ENCODE peak calls at places on chromosomes 3 and 15, in nine cellular contexts. One of them, this sample, is unnamed.

GRCh38 chr3:134035836-134036235 is 6.1 kb upstream of the SLCO2A1 start:
- DNase-seq in brain microvascular endothelial cell: no peak
- DNase-seq in pancreas: no peak
- DNase-seq in OCI-LY7: no peak
- DNase-seq in small intestine: no peak
- DNase-seq in GM23248: no peak
- DNase-seq in body of pancreas: no peak
- DNase-seq in IMR-90: no peak
- DNase-seq in lower lobe of right lung: no peak
- DNase-seq in this sample: no peak

GRCh38 chr3:32956750-32957570 is 5.5 kb downstream of the CCR4 start:
- DNase-seq in brain microvascular endothelial cell: no peak
- DNase-seq in pancreas: no peak
- DNase-seq in OCI-LY7: no peak
- DNase-seq in small intestine: no peak
- DNase-seq in GM23248: no peak
- DNase-seq in body of pancreas: no peak
- DNase-seq in IMR-90: peak
- DNase-seq in lower lobe of right lung: no peak
- DNase-seq in this sample: no peak

GRCh38 chr3:88059380-88060160 is 515 bp downstream of the ZNF654 start:
- DNase-seq in brain microvascular endothelial cell: no peak
- DNase-seq in pancreas: peak
- DNase-seq in OCI-LY7: no peak
- DNase-seq in small intestine: no peak
- DNase-seq in GM23248: peak
- DNase-seq in body of pancreas: peak
- DNase-seq in IMR-90: no peak
- DNase-seq in lower lobe of right lung: no peak
- DNase-seq in this sample: peak

GRCh38 chr3:132461544-132461943 is 44.2 kb downstream of the DNAJC13 start:
- DNase-seq in brain microvascular endothelial cell: no peak
- DNase-seq in pancreas: no peak
- DNase-seq in OCI-LY7: no peak
- DNase-seq in small intestine: no peak
- DNase-seq in GM23248: no peak
- DNase-seq in body of pancreas: no peak
- DNase-seq in IMR-90: peak
- DNase-seq in lower lobe of right lung: no peak
- DNase-seq in this sample: no peak

GRCh38 chr3:187069857-187070516 is 69.3 kb downstream of the RPL39L start:
- DNase-seq in brain microvascular endothelial cell: no peak
- DNase-seq in pancreas: no peak
- DNase-seq in OCI-LY7: no peak
- DNase-seq in small intestine: no peak
- DNase-seq in GM23248: no peak
- DNase-seq in body of pancreas: no peak
- DNase-seq in IMR-90: peak
- DNase-seq in lower lobe of right lung: no peak
- DNase-seq in this sample: no peak

GRCh38 chr3:123367467-123368154 is 81.3 kb downstream of the ADCY5 start:
- DNase-seq in brain microvascular endothelial cell: no peak
- DNase-seq in pancreas: no peak
- DNase-seq in OCI-LY7: no peak
- DNase-seq in small intestine: no peak
- DNase-seq in GM23248: no peak
- DNase-seq in body of pancreas: no peak
- DNase-seq in IMR-90: no peak
- DNase-seq in lower lobe of right lung: no peak
- DNase-seq in this sample: no peak

GRCh38 chr15:70264014-70264492 is 166.3 kb upstream of the TLE3 start:
- DNase-seq in brain microvascular endothelial cell: no peak
- DNase-seq in pancreas: no peak
- DNase-seq in OCI-LY7: no peak
- DNase-seq in small intestine: no peak
- DNase-seq in GM23248: peak
- DNase-seq in body of pancreas: no peak
- DNase-seq in IMR-90: no peak
- DNase-seq in lower lobe of right lung: no peak
- DNase-seq in this sample: peak

GRCh38 chr3:25603703-25604102 is 61.0 kb downstream of the TOP2B start:
- DNase-seq in brain microvascular endothelial cell: peak
- DNase-seq in pancreas: no peak
- DNase-seq in OCI-LY7: no peak
- DNase-seq in small intestine: no peak
- DNase-seq in GM23248: peak
- DNase-seq in body of pancreas: no peak
- DNase-seq in IMR-90: no peak
- DNase-seq in lower lobe of right lung: no peak
- DNase-seq in this sample: no peak

GRCh38 chr15:70121656-70122297 is 24.1 kb upstream of the TLE3 start:
- DNase-seq in brain microvascular endothelial cell: peak
- DNase-seq in pancreas: no peak
- DNase-seq in OCI-LY7: no peak
- DNase-seq in small intestine: no peak
- DNase-seq in GM23248: peak
- DNase-seq in body of pancreas: peak
- DNase-seq in IMR-90: peak
- DNase-seq in lower lobe of right lung: no peak
- DNase-seq in this sample: peak

GRCh38 chr3:63960048-63960711 is 48.0 kb upstream of the SCAANT1 start:
- DNase-seq in brain microvascular endothelial cell: peak
- DNase-seq in pancreas: no peak
- DNase-seq in OCI-LY7: no peak
- DNase-seq in small intestine: peak
- DNase-seq in GM23248: peak
- DNase-seq in body of pancreas: peak
- DNase-seq in IMR-90: peak
- DNase-seq in lower lobe of right lung: no peak
- DNase-seq in this sample: no peak
- H3K27ac ChIP-seq in brain microvascular endothelial cell: peak
- H3K27ac ChIP-seq in pancreas: peak
- H3K27ac ChIP-seq in OCI-LY7: no peak
- H3K27ac ChIP-seq in small intestine: peak
- H3K27ac ChIP-seq in GM23248: peak
- H3K27ac ChIP-seq in body of pancreas: peak
- H3K27ac ChIP-seq in IMR-90: peak
- H3K27ac ChIP-seq in lower lobe of right lung: peak
- H3K27ac ChIP-seq in this sample: peak

GRCh38 chr3:9173445-9173844 is 76.0 kb downstream of the SRGAP3 start:
- DNase-seq in brain microvascular endothelial cell: no peak
- DNase-seq in pancreas: no peak
- DNase-seq in OCI-LY7: no peak
- DNase-seq in small intestine: no peak
- DNase-seq in GM23248: no peak
- DNase-seq in body of pancreas: no peak
- DNase-seq in IMR-90: no peak
- DNase-seq in lower lobe of right lung: no peak
- DNase-seq in this sample: no peak
- H3K27ac ChIP-seq in brain microvascular endothelial cell: no peak
- H3K27ac ChIP-seq in pancreas: no peak
- H3K27ac ChIP-seq in OCI-LY7: no peak
- H3K27ac ChIP-seq in small intestine: no peak
- H3K27ac ChIP-seq in GM23248: no peak
- H3K27ac ChIP-seq in body of pancreas: no peak
- H3K27ac ChIP-seq in IMR-90: no peak
- H3K27ac ChIP-seq in lower lobe of right lung: no peak
- H3K27ac ChIP-seq in this sample: no peak

GRCh38 chr15:62088361-62088693 is 21.6 kb downstream of the C2CD4A start:
- DNase-seq in brain microvascular endothelial cell: no peak
- DNase-seq in pancreas: no peak
- DNase-seq in OCI-LY7: no peak
- DNase-seq in small intestine: no peak
- DNase-seq in GM23248: no peak
- DNase-seq in body of pancreas: no peak
- DNase-seq in IMR-90: no peak
- DNase-seq in lower lobe of right lung: no peak
- DNase-seq in this sample: no peak
- H3K27ac ChIP-seq in brain microvascular endothelial cell: no peak
- H3K27ac ChIP-seq in pancreas: peak
- H3K27ac ChIP-seq in OCI-LY7: no peak
- H3K27ac ChIP-seq in small intestine: no peak
- H3K27ac ChIP-seq in GM23248: no peak
- H3K27ac ChIP-seq in body of pancreas: no peak
- H3K27ac ChIP-seq in IMR-90: no peak
- H3K27ac ChIP-seq in lower lobe of right lung: no peak
- H3K27ac ChIP-seq in this sample: no peak

GRCh38 chr3:48476426-48477053 is 27.4 kb downstream of the SHISA5 start:
- DNase-seq in brain microvascular endothelial cell: no peak
- DNase-seq in pancreas: no peak
- DNase-seq in OCI-LY7: no peak
- DNase-seq in small intestine: no peak
- DNase-seq in GM23248: no peak
- DNase-seq in body of pancreas: no peak
- DNase-seq in IMR-90: no peak
- DNase-seq in lower lobe of right lung: no peak
- DNase-seq in this sample: no peak
- H3K27ac ChIP-seq in brain microvascular endothelial cell: no peak
- H3K27ac ChIP-seq in pancreas: no peak
- H3K27ac ChIP-seq in OCI-LY7: no peak
- H3K27ac ChIP-seq in small intestine: no peak
- H3K27ac ChIP-seq in GM23248: no peak
- H3K27ac ChIP-seq in body of pancreas: no peak
- H3K27ac ChIP-seq in IMR-90: no peak
- H3K27ac ChIP-seq in lower lobe of right lung: no peak
- H3K27ac ChIP-seq in this sample: no peak

GRCh38 chr3:126983276-126983652 is 349 bp downstream of the PLXNA1 start:
- DNase-seq in brain microvascular endothelial cell: no peak
- DNase-seq in pancreas: no peak
- DNase-seq in OCI-LY7: no peak
- DNase-seq in small intestine: no peak
- DNase-seq in GM23248: peak
- DNase-seq in body of pancreas: no peak
- DNase-seq in IMR-90: no peak
- DNase-seq in lower lobe of right lung: no peak
- DNase-seq in this sample: no peak

GRCh38 chr3:126986001-126986400 is 3.1 kb downstream of the PLXNA1 start:
- DNase-seq in brain microvascular endothelial cell: peak
- DNase-seq in pancreas: no peak
- DNase-seq in OCI-LY7: no peak
- DNase-seq in small intestine: peak
- DNase-seq in GM23248: peak
- DNase-seq in body of pancreas: peak
- DNase-seq in IMR-90: peak
- DNase-seq in lower lobe of right lung: no peak
- DNase-seq in this sample: no peak

GRCh38 chr3:126983653-126984390 is 907 bp downstream of the PLXNA1 start:
- DNase-seq in brain microvascular endothelial cell: no peak
- DNase-seq in pancreas: peak
- DNase-seq in OCI-LY7: no peak
- DNase-seq in small intestine: peak
- DNase-seq in GM23248: peak
- DNase-seq in body of pancreas: peak
- DNase-seq in IMR-90: no peak
- DNase-seq in lower lobe of right lung: no peak
- DNase-seq in this sample: peak

GRCh38 chr3:126985143-126985985 is 2.4 kb downstream of the PLXNA1 start:
- DNase-seq in brain microvascular endothelial cell: no peak
- DNase-seq in pancreas: no peak
- DNase-seq in OCI-LY7: no peak
- DNase-seq in small intestine: no peak
- DNase-seq in GM23248: no peak
- DNase-seq in body of pancreas: no peak
- DNase-seq in IMR-90: no peak
- DNase-seq in lower lobe of right lung: no peak
- DNase-seq in this sample: no peak

DNA sequence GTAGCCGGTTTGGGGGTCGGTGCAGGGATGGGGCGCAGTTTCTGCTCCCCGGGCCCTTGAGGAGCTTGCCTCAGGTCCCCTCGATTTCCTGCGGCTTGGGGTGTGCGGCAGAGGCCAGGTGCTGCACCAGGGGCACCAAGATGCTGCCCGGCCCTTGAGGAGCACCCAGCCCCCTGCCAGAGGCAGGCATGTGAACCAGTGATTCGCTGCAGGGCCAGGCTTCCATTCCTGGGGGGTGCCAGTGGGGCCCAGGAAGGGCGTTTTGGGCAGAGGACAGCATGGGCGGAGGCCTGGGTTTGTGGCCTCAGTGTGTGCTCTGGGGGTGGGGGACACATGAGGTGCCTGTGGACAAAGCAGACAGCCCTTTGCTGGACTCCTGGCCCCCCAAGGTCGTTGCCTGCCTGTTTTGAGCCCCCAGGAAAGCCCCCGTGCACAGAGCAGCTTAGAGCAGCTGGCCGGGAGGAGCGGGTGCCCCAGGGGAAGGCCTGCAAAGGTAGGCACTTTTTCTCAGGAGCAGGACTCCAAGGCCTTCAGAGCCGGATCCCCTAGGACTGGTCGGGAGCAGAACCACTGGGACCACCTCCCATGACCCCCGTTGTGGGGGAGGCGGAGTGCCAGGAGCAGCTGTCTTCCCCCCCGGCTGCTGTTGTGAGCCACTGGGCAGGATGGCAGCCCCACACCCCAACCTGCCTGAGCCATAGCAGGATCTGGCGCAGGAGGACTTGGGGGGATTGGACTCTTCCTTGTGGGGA is 1.7 kb downstream of the PLXNA1 start:
- DNase-seq in brain microvascular endothelial cell: no peak
- DNase-seq in pancreas: no peak
- DNase-seq in OCI-LY7: no peak
- DNase-seq in small intestine: no peak
- DNase-seq in GM23248: peak
- DNase-seq in body of pancreas: no peak
- DNase-seq in IMR-90: no peak
- DNase-seq in lower lobe of right lung: no peak
- DNase-seq in this sample: no peak
- H3K27ac ChIP-seq in brain microvascular endothelial cell: no peak
- H3K27ac ChIP-seq in pancreas: no peak
- H3K27ac ChIP-seq in OCI-LY7: no peak
- H3K27ac ChIP-seq in small intestine: no peak
- H3K27ac ChIP-seq in GM23248: no peak
- H3K27ac ChIP-seq in body of pancreas: no peak
- H3K27ac ChIP-seq in IMR-90: peak
- H3K27ac ChIP-seq in lower lobe of right lung: peak
- H3K27ac ChIP-seq in this sample: no peak

DNA sequence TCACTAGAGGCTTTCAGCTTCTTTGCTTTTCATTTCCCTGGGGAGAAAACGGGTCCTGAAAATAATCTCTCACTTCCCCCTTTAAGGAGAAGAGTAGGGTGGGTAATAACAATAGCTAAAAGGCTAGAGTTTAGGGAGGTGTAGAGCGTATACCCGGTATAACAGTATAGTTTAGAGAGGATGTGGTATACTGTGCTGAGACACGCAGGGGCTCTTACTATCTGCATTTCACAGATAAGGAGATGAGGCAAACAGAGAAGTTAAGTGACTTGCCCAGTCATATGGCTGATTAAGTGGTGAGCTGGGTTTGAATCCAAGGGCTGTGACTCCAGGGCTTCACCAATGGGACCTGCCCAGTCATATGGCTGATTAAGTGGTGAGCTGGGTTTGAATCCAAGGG is 15.0 kb upstream of the KCNMB3 start:
- DNase-seq in brain microvascular endothelial cell: peak
- DNase-seq in pancreas: no peak
- DNase-seq in OCI-LY7: peak
- DNase-seq in small intestine: no peak
- DNase-seq in GM23248: no peak
- DNase-seq in body of pancreas: no peak
- DNase-seq in IMR-90: no peak
- DNase-seq in lower lobe of right lung: no peak
- DNase-seq in this sample: no peak
- H3K27ac ChIP-seq in brain microvascular endothelial cell: no peak
- H3K27ac ChIP-seq in pancreas: no peak
- H3K27ac ChIP-seq in OCI-LY7: peak
- H3K27ac ChIP-seq in small intestine: no peak
- H3K27ac ChIP-seq in GM23248: no peak
- H3K27ac ChIP-seq in body of pancreas: no peak
- H3K27ac ChIP-seq in IMR-90: no peak
- H3K27ac ChIP-seq in lower lobe of right lung: no peak
- H3K27ac ChIP-seq in this sample: no peak